ENCODE peak calls at places on chromosomes 11 and 22, in four cellular contexts. I, G, Q and J are unnamed samples.

GRCh38 chr22:27853404-27853803 is 51.8 kb upstream of the MN1 start:
- DNase-seq in G (no peak), I (no peak), Q (no peak), J (no peak)

GRCh38 chr11:6925636-6926207 is 504 bp upstream of the ZNF215 start:
- DNase-seq in Q (no peak), G (no peak), I (peak; percentile 8), J (no peak)

GRCh38 chr22:33051960-33052839 is 6.0 kb downstream of the SYN3 start:
- DNase-seq in Q (no peak), G (no peak), I (no peak), J (no peak)

GRCh38 chr11:128503231-128503991 is 83.9 kb downstream of the ETS1 start:
- DNase-seq in I (peak; percentile 68), Q (no peak), G (no peak), J (peak; percentile 25)

GRCh38 chr11:34380696-34381095 is 22.9 kb upstream of the ABTB2 start:
- DNase-seq in G (no peak), Q (no peak), I (no peak), J (no peak)

GRCh38 chr22:38240734-38241252 is 32.0 kb downstream of the TMEM184B start:
- DNase-seq in G (no peak), I (peak; percentile 86), Q (no peak), J (no peak)

GRCh38 chr11:17917556-17917955 is 95.3 kb downstream of the SERGEF start:
- DNase-seq in Q (no peak), G (no peak), I (no peak), J (no peak)

GRCh38 chr11:46675288-46675851 is 25.0 kb downstream of the ARHGAP1 start:
- DNase-seq in I (peak; percentile 88), G (no peak), Q (no peak), J (no peak)

GRCh38 chr11:57543601-57544000 is 6.2 kb downstream of the SMTNL1 start:
- DNase-seq in I (no peak), Q (no peak), G (no peak), J (no peak)

GRCh38 chr11:63573881-63574855 is 11.0 kb upstream of the PLAAT2 start:
- DNase-seq in G (no peak), I (peak; percentile 84), Q (no peak), J (no peak)

GRCh38 chr11:36513965-36514364 is 3.9 kb upstream of the TRAF6 start:
- DNase-seq in G (no peak), Q (no peak), I (no peak), J (no peak)

GRCh38 chr11:1844221-1845094 is 5.7 kb downstream of the TNNI2 start:
- DNase-seq in G (no peak), I (no peak), Q (peak; percentile 30), J (peak; percentile 46)

GRCh38 chr11:110430267-110431211 is 791 bp downstream of the FDX1 start:
- DNase-seq in I (peak; percentile 67), G (no peak), Q (peak; percentile 5), J (no peak)

GRCh38 chr22:45096256-45096907 is 67.3 kb upstream of the NUP50 start:
- DNase-seq in Q (peak; percentile 40), G (no peak), I (peak; percentile 71), J (peak; percentile 51)

GRCh38 chr22:49489821-49490220 is 337.9 kb downstream of the BRD1 start:
- DNase-seq in G (no peak), I (no peak), Q (no peak), J (no peak)

GRCh38 chr11:86197448-86197847 is 47.1 kb upstream of the EED start:
- DNase-seq in G (no peak), Q (no peak), I (peak; percentile 71), J (no peak)

GRCh38 chr11:2779981-2780849 is 80.4 kb upstream of the KCNQ1OT1 start:
- DNase-seq in Q (no peak), G (no peak), I (no peak), J (peak; percentile 0)

GRCh38 chr11:70090989-70091388 is 12.9 kb downstream of the ANO1 start:
- DNase-seq in I (peak; percentile 22), Q (no peak), G (no peak), J (no peak)

GRCh38 chr11:30774451-30774850 is 188.3 kb upstream of the MPPED2 start:
- DNase-seq in I (no peak), Q (no peak), G (no peak), J (no peak)

GRCh38 chr11:3949132-3949531 is 93.7 kb downstream of the STIM1 start:
- DNase-seq in I (no peak), G (no peak), Q (no peak), J (peak; percentile 9)

GRCh38 chr11:16153951-16154350 is 202.4 kb downstream of the SOX6 start:
- DNase-seq in I (no peak), G (no peak), Q (no peak), J (no peak)

GRCh38 chr11:131065435-131066295 is 149.4 kb upstream of the SNX19 start:
- DNase-seq in I (no peak), G (no peak), Q (no peak), J (no peak)

GRCh38 chr11:61917357-61918109 is at the start of gene RAB3IL1:
- DNase-seq in G (no peak), Q (no peak), I (peak; percentile 47), J (no peak)

GRCh38 chr11:64368673-64369074 is 9.7 kb downstream of the RPS6KA4 start:
- DNase-seq in G (no peak), Q (no peak), I (no peak), J (no peak)

GRCh38 chr11:9590717-9591116 is 17.2 kb downstream of the WEE1 start:
- DNase-seq in G (no peak), I (no peak), Q (no peak), J (no peak)

GRCh38 chr11:14852571-14853177 is 39.4 kb downstream of the CYP2R1 start:
- DNase-seq in I (peak; percentile 31), Q (no peak), G (no peak), J (peak; percentile 4)

GRCh38 chr22:40764743-40765441 is 54.3 kb downstream of the SLC25A17 start:
- DNase-seq in I (no peak), Q (no peak), G (no peak), J (no peak)

GRCh38 chr11:10322830-10323792 is 18.2 kb downstream of the ADM start:
- DNase-seq in Q (peak; percentile 58), I (peak; percentile 94), G (no peak), J (peak; percentile 57)

GRCh38 chr11:111730871-111731591 is 35.2 kb downstream of the PPP2R1B start:
- DNase-seq in I (peak; percentile 11), G (no peak), Q (no peak), J (no peak)

GRCh38 chr11:21511835-21512440 is 680.9 kb upstream of the ANO5 start:
- DNase-seq in I (peak; percentile 5), Q (no peak), G (peak; percentile 67), J (peak; percentile 28)